ENCODE peak calls at places on chromosomes 4 and X, in eight cellular contexts. F is H9; O is M059J; R is ELF-1; M is mesothelial cell of epicardium; C is activated T-helper 1 cell treated with anti-CD3 and anti-CD28 coated beads, Interleukin-2, amount 50 U/mL, for 16 hours; G is NCI-H1092 treated with DMSO at 0.1 percent for 48 hours; X is naive B cell. W is an unnamed sample.
A peak's percentile ranks its signal among the peaks of the same experiment; 100 is the strongest.

GRCh38 chrX:12758291-12758690 is 32.9 kb upstream of the PRPS2 start:
- DNase-seq in O (peak; percentile 57), G (no peak), X (no peak), F (no peak), R (no peak), C (no peak), M (no peak), W (no peak)

GRCh38 chr4:72430050-72430449 is 139.0 kb downstream of the ADAMTS3 start:
- DNase-seq in X (no peak), F (no peak), C (no peak), R (no peak), O (peak; percentile 30), G (no peak), M (no peak), W (no peak)

GRCh38 chr4:161936625-161937133 is 227.1 kb downstream of the FSTL5 start:
- DNase-seq in M (no peak), R (no peak), O (peak; percentile 93), G (no peak), X (no peak), C (no peak), F (no peak), W (no peak)

GRCh38 chrX:136214551-136214950 is 36.6 kb downstream of the MAP7D3 start:
- DNase-seq in R (peak; percentile 77), M (no peak), C (no peak), F (no peak), X (no peak), O (peak; percentile 99), G (no peak), W (no peak)

GRCh38 chrX:10104958-10105658 is 51.7 kb upstream of the CLCN4 start:
- DNase-seq in X (no peak), R (no peak), M (no peak), G (no peak), F (no peak), C (no peak), O (no peak), W (no peak)

GRCh38 chr4:169821402-169821801 is 63.7 kb upstream of the HPF1 start:
- DNase-seq in R (no peak), F (no peak), O (no peak), X (no peak), G (no peak), M (no peak), C (no peak), W (no peak)

GRCh38 chr4:16139066-16139945 is 55.5 kb upstream of the PROM1 start:
- DNase-seq in G (no peak), M (no peak), C (no peak), X (no peak), F (no peak), O (no peak), R (no peak), W (no peak)

GRCh38 chrX:104864296-104864695 is 298.3 kb downstream of the IL1RAPL2 start:
- DNase-seq in C (no peak), X (no peak), R (no peak), M (no peak), O (no peak), F (no peak), G (no peak), W (no peak)

GRCh38 chr4:155433636-155434360 is 57.0 kb upstream of the MAP9 start:
- DNase-seq in M (no peak), R (no peak), X (no peak), C (no peak), F (no peak), O (peak; percentile 68), G (no peak), W (no peak)

GRCh38 chrX:110397904-110398303 is 39.3 kb downstream of the RTL9 start:
- DNase-seq in X (no peak), C (no peak), O (no peak), M (no peak), R (peak; percentile 39), G (no peak), F (peak; percentile 36), W (no peak)

GRCh38 chr4:125677665-125678307 is 363.0 kb downstream of the FAT4 start:
- DNase-seq in X (no peak), G (no peak), F (no peak), M (no peak), C (no peak), O (peak; percentile 10), R (no peak), W (no peak)

GRCh38 chr4:17310269-17310652 is 201.6 kb downstream of the QDPR start:
- DNase-seq in F (no peak), O (peak; percentile 81), R (no peak), C (no peak), G (no peak), M (no peak), X (no peak), W (no peak)

GRCh38 chrX:40085086-40085551 is 12.6 kb downstream of the BCOR start:
- DNase-seq in F (peak; percentile 27), G (no peak), R (peak; percentile 47), C (no peak), X (no peak), O (peak; percentile 77), M (no peak), W (no peak)

GRCh38 chrX:40303256-40304077 is 205.7 kb upstream of the BCOR start:
- DNase-seq in R (peak; percentile 39), O (peak; percentile 3), X (peak; percentile 11), G (no peak), C (no peak), M (no peak), F (no peak), W (no peak)